ENCODE peak calls at places on chromosomes 3 and 15, in seven cellular contexts. One of them, this sample, is unnamed.

GRCh38 chr3:58141766-58142345 is 68.9 kb downstream of the DNASE1L3 start:
- DNase-seq in mucosa of descending colon: no peak
- DNase-seq in Peyer's patch: no peak
- DNase-seq in right lobe of liver: no peak
- DNase-seq in AG04450: no peak
- DNase-seq in cardiac fibroblast: no peak
- DNase-seq in GM10248: no peak
- DNase-seq in this sample: no peak

GRCh38 chr3:131174752-131175151 is 148.1 kb downstream of the NEK11 start:
- DNase-seq in right lobe of liver: no peak
- DNase-seq in mucosa of descending colon: no peak
- DNase-seq in Peyer's patch: no peak
- DNase-seq in AG04450: no peak
- DNase-seq in cardiac fibroblast: peak
- DNase-seq in GM10248: no peak
- DNase-seq in this sample: peak

GRCh38 chr3:76570436-76571057 is 469.4 kb upstream of the ROBO2 start:
- DNase-seq in AG04450: no peak
- DNase-seq in cardiac fibroblast: peak
- DNase-seq in mucosa of descending colon: no peak
- DNase-seq in Peyer's patch: no peak
- DNase-seq in GM10248: peak
- DNase-seq in right lobe of liver: no peak
- DNase-seq in this sample: peak

GRCh38 chr3:177899275-177900067 is 636.8 kb upstream of the KCNMB2 start:
- DNase-seq in GM10248: no peak
- DNase-seq in mucosa of descending colon: no peak
- DNase-seq in right lobe of liver: no peak
- DNase-seq in cardiac fibroblast: no peak
- DNase-seq in AG04450: no peak
- DNase-seq in Peyer's patch: no peak
- DNase-seq in this sample: no peak

GRCh38 chr15:61281328-61281727 is 52.2 kb upstream of the RORA start:
- DNase-seq in cardiac fibroblast: no peak
- DNase-seq in mucosa of descending colon: no peak
- DNase-seq in AG04450: no peak
- DNase-seq in GM10248: no peak
- DNase-seq in Peyer's patch: no peak
- DNase-seq in right lobe of liver: no peak
- DNase-seq in this sample: no peak

GRCh38 chr15:31145271-31145911 is 43.9 kb upstream of the TRPM1 start:
- DNase-seq in cardiac fibroblast: peak
- DNase-seq in mucosa of descending colon: no peak
- DNase-seq in GM10248: no peak
- DNase-seq in AG04450: no peak
- DNase-seq in Peyer's patch: no peak
- DNase-seq in right lobe of liver: no peak
- DNase-seq in this sample: peak

GRCh38 chr3:194023501-194024280 is 112.3 kb upstream of the HES1 start:
- DNase-seq in AG04450: no peak
- DNase-seq in GM10248: no peak
- DNase-seq in right lobe of liver: no peak
- DNase-seq in cardiac fibroblast: peak
- DNase-seq in Peyer's patch: no peak
- DNase-seq in mucosa of descending colon: no peak
- DNase-seq in this sample: no peak

GRCh38 chr3:158568784-158569183 is 2.2 kb upstream of the MLF1 start:
- DNase-seq in mucosa of descending colon: no peak
- DNase-seq in right lobe of liver: no peak
- DNase-seq in Peyer's patch: no peak
- DNase-seq in GM10248: no peak
- DNase-seq in AG04450: no peak
- DNase-seq in cardiac fibroblast: no peak
- DNase-seq in this sample: no peak

GRCh38 chr3:121574449-121574848 is 6.7 kb downstream of the ARGFX start:
- DNase-seq in mucosa of descending colon: no peak
- DNase-seq in GM10248: no peak
- DNase-seq in Peyer's patch: no peak
- DNase-seq in cardiac fibroblast: peak
- DNase-seq in right lobe of liver: no peak
- DNase-seq in AG04450: peak
- DNase-seq in this sample: no peak

GRCh38 chr3:97882975-97883598 is 61.3 kb downstream of the CRYBG3 start:
- DNase-seq in Peyer's patch: no peak
- DNase-seq in mucosa of descending colon: no peak
- DNase-seq in right lobe of liver: no peak
- DNase-seq in cardiac fibroblast: peak
- DNase-seq in GM10248: no peak
- DNase-seq in AG04450: no peak
- DNase-seq in this sample: peak

GRCh38 chr3:29686889-29687592 is 406.2 kb downstream of the RBMS3 start:
- DNase-seq in mucosa of descending colon: no peak
- DNase-seq in cardiac fibroblast: peak
- DNase-seq in AG04450: no peak
- DNase-seq in right lobe of liver: no peak
- DNase-seq in GM10248: peak
- DNase-seq in Peyer's patch: no peak
- DNase-seq in this sample: peak

GRCh38 chr3:13841826-13842225 is 38.0 kb downstream of the WNT7A start:
- DNase-seq in mucosa of descending colon: no peak
- DNase-seq in Peyer's patch: no peak
- DNase-seq in AG04450: no peak
- DNase-seq in cardiac fibroblast: no peak
- DNase-seq in GM10248: no peak
- DNase-seq in right lobe of liver: no peak
- DNase-seq in this sample: no peak

GRCh38 chr15:39142500-39142899 is 438.4 kb upstream of the THBS1 start:
- DNase-seq in Peyer's patch: no peak
- DNase-seq in AG04450: no peak
- DNase-seq in right lobe of liver: no peak
- DNase-seq in GM10248: no peak
- DNase-seq in cardiac fibroblast: no peak
- DNase-seq in mucosa of descending colon: no peak
- DNase-seq in this sample: no peak

GRCh38 chr3:88896026-88896425 is 211.4 kb upstream of the EPHA3 start:
- DNase-seq in cardiac fibroblast: no peak
- DNase-seq in Peyer's patch: no peak
- DNase-seq in mucosa of descending colon: no peak
- DNase-seq in right lobe of liver: no peak
- DNase-seq in GM10248: no peak
- DNase-seq in AG04450: no peak
- DNase-seq in this sample: no peak

GRCh38 chr15:90231028-90232017 is 2.4 kb downstream of the CIB1 start:
- DNase-seq in mucosa of descending colon: peak
- DNase-seq in cardiac fibroblast: no peak
- DNase-seq in AG04450: no peak
- DNase-seq in right lobe of liver: no peak
- DNase-seq in Peyer's patch: peak
- DNase-seq in GM10248: peak
- DNase-seq in this sample: no peak

GRCh38 chr3:23763040-23763477 is 42.7 kb upstream of the UBE2E1 start:
- DNase-seq in AG04450: no peak
- DNase-seq in mucosa of descending colon: no peak
- DNase-seq in Peyer's patch: no peak
- DNase-seq in GM10248: no peak
- DNase-seq in cardiac fibroblast: peak
- DNase-seq in right lobe of liver: no peak
- DNase-seq in this sample: peak

GRCh38 chr3:174216019-174216418 is 643.1 kb upstream of the NAALADL2 start:
- DNase-seq in mucosa of descending colon: no peak
- DNase-seq in GM10248: no peak
- DNase-seq in Peyer's patch: no peak
- DNase-seq in AG04450: no peak
- DNase-seq in cardiac fibroblast: no peak
- DNase-seq in right lobe of liver: no peak
- DNase-seq in this sample: no peak

GRCh38 chr3:144237351-144237750 is 265.7 kb downstream of the DIPK2A start:
- DNase-seq in right lobe of liver: no peak
- DNase-seq in cardiac fibroblast: no peak
- DNase-seq in Peyer's patch: no peak
- DNase-seq in GM10248: no peak
- DNase-seq in mucosa of descending colon: no peak
- DNase-seq in AG04450: no peak
- DNase-seq in this sample: no peak

GRCh38 chr15:85710340-85710842 is 84.3 kb downstream of the KLHL25 start:
- DNase-seq in GM10248: peak
- DNase-seq in AG04450: no peak
- DNase-seq in right lobe of liver: no peak
- DNase-seq in Peyer's patch: no peak
- DNase-seq in mucosa of descending colon: no peak
- DNase-seq in cardiac fibroblast: no peak
- DNase-seq in this sample: no peak

GRCh38 chr3:22685598-22685997 is 517.5 kb upstream of the UBE2E2 start:
- DNase-seq in cardiac fibroblast: no peak
- DNase-seq in mucosa of descending colon: no peak
- DNase-seq in right lobe of liver: no peak
- DNase-seq in GM10248: no peak
- DNase-seq in Peyer's patch: no peak
- DNase-seq in AG04450: no peak
- DNase-seq in this sample: no peak

GRCh38 chr3:151329368-151329767 is at the start of gene P2RY13:
- DNase-seq in GM10248: no peak
- DNase-seq in Peyer's patch: no peak
- DNase-seq in right lobe of liver: no peak
- DNase-seq in mucosa of descending colon: no peak
- DNase-seq in AG04450: no peak
- DNase-seq in cardiac fibroblast: no peak
- DNase-seq in this sample: no peak

GRCh38 chr3:31695280-31696008 is 162.7 kb downstream of the STT3B start:
- DNase-seq in Peyer's patch: no peak
- DNase-seq in mucosa of descending colon: no peak
- DNase-seq in right lobe of liver: no peak
- DNase-seq in GM10248: peak
- DNase-seq in AG04450: no peak
- DNase-seq in cardiac fibroblast: no peak
- DNase-seq in this sample: no peak

GRCh38 chr3:60048447-60048848 is 998.6 kb upstream of the CFAP20DC start:
- DNase-seq in Peyer's patch: no peak
- DNase-seq in cardiac fibroblast: no peak
- DNase-seq in AG04450: no peak
- DNase-seq in mucosa of descending colon: no peak
- DNase-seq in GM10248: no peak
- DNase-seq in right lobe of liver: no peak
- DNase-seq in this sample: no peak

GRCh38 chr3:60055765-60056164 is 1005.9 kb upstream of the CFAP20DC start:
- DNase-seq in cardiac fibroblast: peak
- DNase-seq in AG04450: no peak
- DNase-seq in mucosa of descending colon: no peak
- DNase-seq in GM10248: no peak
- DNase-seq in right lobe of liver: no peak
- DNase-seq in Peyer's patch: no peak
- DNase-seq in this sample: no peak

GRCh38 chr3:60056394-60056793 is 1006.6 kb upstream of the CFAP20DC start:
- DNase-seq in right lobe of liver: no peak
- DNase-seq in AG04450: no peak
- DNase-seq in cardiac fibroblast: no peak
- DNase-seq in mucosa of descending colon: no peak
- DNase-seq in GM10248: no peak
- DNase-seq in Peyer's patch: no peak
- DNase-seq in this sample: no peak

DNA sequence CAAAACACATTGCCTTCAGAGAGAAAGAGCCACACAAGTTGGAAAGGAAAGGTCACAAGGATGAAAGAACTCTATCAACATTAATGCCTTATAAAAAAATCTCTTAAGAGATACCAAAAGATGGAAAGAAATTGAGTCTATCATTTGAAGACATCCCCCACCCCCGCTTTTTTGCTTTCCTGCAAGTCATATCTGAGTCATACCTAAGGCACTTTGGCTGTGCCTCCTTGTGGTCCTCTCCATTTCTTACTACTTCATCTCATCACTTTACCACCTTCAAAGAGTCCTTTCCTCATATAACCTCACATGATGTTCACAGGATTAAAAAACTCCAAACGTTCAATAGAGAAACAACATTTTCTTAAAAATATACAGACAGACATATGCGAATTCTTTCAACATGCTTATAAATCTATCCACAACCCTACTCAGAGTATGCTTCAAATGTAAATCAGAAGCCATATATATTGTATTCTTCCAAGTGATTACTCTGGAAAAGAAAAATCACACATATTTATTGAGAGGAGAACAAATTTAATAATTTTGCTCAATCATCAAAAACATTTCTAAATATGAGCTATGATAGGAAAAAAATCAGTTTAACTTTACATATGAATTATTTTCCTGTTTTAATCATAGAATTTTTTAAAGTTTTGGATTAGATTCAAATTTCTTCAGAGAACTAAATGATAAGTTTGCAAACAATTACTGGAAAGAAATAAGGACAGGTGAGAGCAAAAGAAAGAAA is 1003.9 kb upstream of the CFAP20DC start:
- DNase-seq in GM10248: no peak
- DNase-seq in right lobe of liver: no peak
- DNase-seq in AG04450: peak
- DNase-seq in mucosa of descending colon: no peak
- DNase-seq in Peyer's patch: no peak
- DNase-seq in cardiac fibroblast: no peak
- DNase-seq in this sample: peak
- TF ChIP-seq CTCF in GM10248: no peak
- TF ChIP-seq CTCF in right lobe of liver: no peak
- TF ChIP-seq CTCF in AG04450: no peak
- TF ChIP-seq CTCF in mucosa of descending colon: no peak
- TF ChIP-seq CTCF in Peyer's patch: no peak
- TF ChIP-seq CTCF in cardiac fibroblast: no peak
- TF ChIP-seq CTCF in this sample: no peak

DNA sequence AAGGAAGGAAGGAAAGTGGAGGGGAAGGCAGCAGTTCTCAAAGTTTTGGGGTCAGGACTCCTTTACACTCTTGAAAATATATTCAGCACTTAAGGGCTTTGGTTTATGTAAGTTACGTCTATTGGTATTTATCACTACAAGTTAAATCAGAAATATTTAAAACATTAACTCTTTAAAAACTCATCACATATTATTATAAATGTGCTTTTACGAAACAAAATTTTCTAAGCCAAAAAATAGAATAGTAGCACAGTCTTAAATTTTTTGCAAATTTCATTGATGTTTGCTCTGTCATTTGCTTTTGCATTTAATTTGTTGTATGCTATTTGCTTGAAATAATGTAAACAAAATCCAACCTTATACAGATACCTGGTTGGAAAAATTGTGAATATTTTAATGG is 7.5 kb downstream of the UBE2Q2 start:
- DNase-seq in cardiac fibroblast: no peak
- DNase-seq in mucosa of descending colon: no peak
- DNase-seq in Peyer's patch: no peak
- DNase-seq in AG04450: no peak
- DNase-seq in GM10248: no peak
- DNase-seq in right lobe of liver: no peak
- DNase-seq in this sample: no peak
- TF ChIP-seq CTCF in cardiac fibroblast: no peak
- TF ChIP-seq CTCF in mucosa of descending colon: no peak
- TF ChIP-seq CTCF in Peyer's patch: no peak
- TF ChIP-seq CTCF in AG04450: no peak
- TF ChIP-seq CTCF in GM10248: no peak
- TF ChIP-seq CTCF in right lobe of liver: no peak
- TF ChIP-seq CTCF in this sample: no peak

GRCh38 chr3:137121704-137122314 is 164.0 kb downstream of the IL20RB start:
- DNase-seq in mucosa of descending colon: no peak
- DNase-seq in right lobe of liver: no peak
- DNase-seq in AG04450: peak
- DNase-seq in Peyer's patch: no peak
- DNase-seq in GM10248: peak
- DNase-seq in cardiac fibroblast: peak
- DNase-seq in this sample: peak
- TF ChIP-seq CTCF in mucosa of descending colon: peak
- TF ChIP-seq CTCF in right lobe of liver: peak
- TF ChIP-seq CTCF in AG04450: peak
- TF ChIP-seq CTCF in Peyer's patch: peak
- TF ChIP-seq CTCF in GM10248: peak
- TF ChIP-seq CTCF in cardiac fibroblast: peak
- TF ChIP-seq CTCF in this sample: peak

GRCh38 chr15:45715528-45715927 is 80.7 kb downstream of the SQOR start:
- DNase-seq in right lobe of liver: no peak
- DNase-seq in GM10248: no peak
- DNase-seq in AG04450: no peak
- DNase-seq in Peyer's patch: no peak
- DNase-seq in cardiac fibroblast: peak
- DNase-seq in mucosa of descending colon: no peak
- DNase-seq in this sample: no peak
- TF ChIP-seq CTCF in right lobe of liver: peak
- TF ChIP-seq CTCF in GM10248: peak
- TF ChIP-seq CTCF in AG04450: peak
- TF ChIP-seq CTCF in Peyer's patch: no peak
- TF ChIP-seq CTCF in cardiac fibroblast: peak
- TF ChIP-seq CTCF in mucosa of descending colon: no peak
- TF ChIP-seq CTCF in this sample: peak